ENCODE peak calls at places on chromosome 1, in five cellular contexts. P, Z, O, M and E are unnamed samples.

GRCh38 chr1:59285691-59286090 is 11.2 kb upstream of the FGGY start:
- DNase-seq in M (no peak), P (no peak), O (no peak), Z (peak), E (no peak)

GRCh38 chr1:214843281-214843680 is 239.3 kb upstream of the KCNK2 start:
- DNase-seq in M (no peak), O (no peak), Z (peak), P (no peak), E (no peak)

GRCh38 chr1:224727851-224728250 is 111.7 kb downstream of the CNIH3 start:
- DNase-seq in M (no peak), Z (peak), P (no peak), O (no peak), E (no peak)

GRCh38 chr1:9835758-9836631 is 12.2 kb upstream of the CLSTN1 start:
- DNase-seq in P (no peak), Z (no peak), M (no peak), O (no peak), E (peak)

GRCh38 chr1:20405051-20405754 is 80.8 kb downstream of the CAMK2N1 start:
- DNase-seq in Z (no peak), O (no peak), M (no peak), P (peak), E (no peak)

GRCh38 chr1:65832296-65832695 is 39.6 kb downstream of the PDE4B start:
- DNase-seq in P (no peak), O (no peak), M (no peak), Z (peak), E (no peak)

GRCh38 chr1:234600418-234601216 is 9.4 kb downstream of the IRF2BP2 start:
- DNase-seq in Z (peak), O (no peak), M (no peak), P (peak), E (peak)

GRCh38 chr1:198564716-198565115 is 24.2 kb upstream of the ATP6V1G3 start:
- DNase-seq in O (no peak), P (no peak), Z (no peak), M (no peak), E (no peak)

GRCh38 chr1:175920401-175920800 is 177.0 kb upstream of the TNR start:
- DNase-seq in M (no peak), Z (no peak), P (no peak), O (no peak), E (no peak)

GRCh38 chr1:10283318-10283984 is 73.1 kb downstream of the KIF1B start:
- DNase-seq in M (no peak), P (no peak), Z (no peak), O (no peak), E (no peak)

GRCh38 chr1:76336951-76337371 is 262.4 kb downstream of the ST6GALNAC3 start:
- DNase-seq in O (no peak), P (peak), Z (peak), M (no peak), E (peak)

GRCh38 chr1:193118803-193119730 is 2.8 kb upstream of the CDC73 start:
- DNase-seq in Z (no peak), M (no peak), O (no peak), P (no peak), E (no peak)

GRCh38 chr1:226990133-226990716 is 50.1 kb downstream of the COQ8A start:
- DNase-seq in M (no peak), Z (no peak), P (no peak), O (no peak), E (no peak)

DNA sequence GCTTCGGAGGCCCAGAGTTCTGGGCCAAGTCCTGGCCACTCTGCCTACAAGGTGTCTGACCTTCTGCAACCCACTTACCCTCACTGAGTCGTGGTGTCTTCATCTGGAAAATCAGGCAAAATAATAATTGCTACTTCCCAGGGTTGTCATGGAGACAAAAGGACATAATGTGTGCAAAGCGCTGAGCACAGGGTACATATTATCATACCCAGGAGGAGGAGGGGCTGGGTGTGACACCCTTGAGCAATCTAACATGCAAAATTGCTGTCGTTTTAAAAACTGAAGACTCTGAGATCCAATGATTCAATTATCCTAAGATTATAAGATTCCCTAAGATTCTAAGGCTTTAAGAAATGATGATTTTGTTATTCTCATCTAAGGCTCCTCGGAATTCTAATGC is 459.5 kb downstream of the PTPRU start:
- DNase-seq in M (no peak), P (no peak), O (no peak), Z (no peak), E (no peak)
- H3K27ac ChIP-seq in M (no peak), P (no peak), O (no peak), Z (no peak), E (no peak)

GRCh38 chr1:155051777-155052398 is 772 bp downstream of the ADAM15 start:
- DNase-seq in Z (peak), O (no peak), P (peak), M (no peak), E (peak)

GRCh38 chr1:155051342-155051776 is 243 bp downstream of the ADAM15 start:
- DNase-seq in Z (no peak), M (no peak), O (no peak), P (no peak), E (no peak)

GRCh38 chr1:155052412-155053400 is 1.6 kb downstream of the ADAM15 start:
- DNase-seq in P (peak), O (no peak), Z (peak), M (no peak), E (peak)

GRCh38 chr1:155049651-155050559 is 1.2 kb upstream of the ADAM15 start:
- DNase-seq in P (no peak), O (no peak), Z (peak), M (no peak), E (no peak)

GRCh38 chr1:155050560-155051341 is at the start of gene ADAM15:
- DNase-seq in P (peak), O (peak), Z (peak), M (peak), E (peak)
- H3K27ac ChIP-seq in P (peak), O (peak), Z (peak), M (peak), E (peak)

GRCh38 chr1:107250169-107250568 is 109.3 kb downstream of the NTNG1 start:
- DNase-seq in O (no peak), M (no peak), P (peak), Z (no peak), E (no peak)
- H3K27ac ChIP-seq in O (no peak), M (no peak), P (peak), Z (no peak), E (no peak)

GRCh38 chr1:154866995-154867795 is 2.9 kb downstream of the KCNN3 start:
- DNase-seq in M (no peak), P (peak), Z (peak), O (no peak), E (peak)
- H3K27ac ChIP-seq in M (no peak), P (peak), Z (no peak), O (no peak), E (no peak)